ENCODE peak calls at places on chromosome 21, in five cellular contexts. V is PC-3, W is AG04449, C is ascending aorta, U is upper lobe of left lung. M is an unnamed sample.

GRCh38 chr21:22314963-22315362 is 1316.8 kb downstream of the NCAM2 start:
- DNase-seq in V (no peak), W (no peak), C (no peak), U (no peak), M (no peak)

GRCh38 chr21:22561946-22562345 is 1563.7 kb downstream of the NCAM2 start:
- DNase-seq in V (no peak), W (no peak), C (no peak), U (peak; percentile 68), M (no peak)

GRCh38 chr21:44783023-44783696 is 18.5 kb downstream of the UBE2G2 start:
- DNase-seq in V (no peak), W (no peak), C (no peak), U (no peak), M (no peak)

GRCh38 chr21:38769253-38769780 is 36.4 kb upstream of the ETS2 start:
- DNase-seq in V (peak; percentile 30), W (peak; percentile 60), C (no peak), U (no peak), M (no peak)

GRCh38 chr21:31397515-31397926 is 53.5 kb upstream of the TIAM1 start:
- DNase-seq in V (no peak), W (no peak), C (no peak), U (no peak), M (no peak)

GRCh38 chr21:38839683-38840286 is 34.1 kb downstream of the ETS2 start:
- DNase-seq in V (peak; percentile 95), W (peak; percentile 86), C (no peak), U (no peak), M (peak; percentile 39)

GRCh38 chr21:34029724-34030528 is 43.5 kb upstream of the MRPS6 start:
- DNase-seq in V (peak; percentile 31), W (no peak), C (no peak), U (no peak), M (no peak)

GRCh38 chr21:17802568-17802967 is 16.6 kb downstream of the C21orf91 start:
- DNase-seq in V (no peak), W (peak; percentile 87), C (no peak), U (no peak), M (no peak)

GRCh38 chr21:43681650-43682049 is 22.3 kb downstream of the RRP1B start:
- DNase-seq in V (peak; percentile 43), W (no peak), C (no peak), U (no peak), M (no peak)

GRCh38 chr21:15687208-15687607 is 42.6 kb upstream of the USP25 start:
- DNase-seq in V (peak; percentile 32), W (no peak), C (no peak), U (no peak), M (no peak)

DNA sequence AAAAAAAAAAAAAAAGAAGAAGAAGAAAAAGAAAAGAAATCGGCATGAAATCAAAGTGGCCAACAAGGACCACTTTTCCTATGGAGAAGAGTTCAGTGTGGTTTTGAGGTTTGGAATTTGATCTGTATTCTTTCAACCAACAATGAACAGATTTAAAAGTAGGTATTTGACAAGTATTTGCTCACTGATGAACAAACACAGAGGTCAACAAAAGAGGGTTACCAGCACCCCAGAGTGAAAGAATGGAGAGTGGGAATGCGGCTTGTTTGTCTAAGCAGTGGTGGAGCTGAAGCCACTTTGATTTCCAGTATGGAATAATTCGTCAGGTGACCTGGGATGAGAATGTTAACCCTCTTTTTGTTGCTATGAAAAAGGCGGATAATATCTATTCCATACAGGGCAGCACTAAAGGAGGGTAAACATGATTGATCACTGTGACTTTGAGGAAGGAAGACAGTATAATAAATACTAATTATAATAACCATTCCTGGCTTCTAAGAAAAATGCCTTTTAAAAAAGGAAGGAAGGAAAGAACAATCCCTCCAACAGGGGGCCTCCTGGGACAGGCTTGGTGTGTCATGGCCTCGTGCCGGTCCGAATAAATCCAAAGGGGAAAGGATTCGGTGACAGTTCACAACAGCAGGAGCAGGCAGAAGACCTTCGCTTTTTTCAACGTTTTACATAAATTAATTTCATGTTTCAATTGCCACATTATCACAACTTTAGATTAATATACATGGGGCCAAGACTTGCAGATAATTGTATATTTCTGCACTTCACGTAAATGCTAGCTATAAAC is 37.2 kb upstream of the SIM2 start:
- DNase-seq in V (peak; percentile 75), W (no peak), C (no peak), U (no peak), M (no peak)
- TF ChIP-seq CTCF in V (peak; percentile 88), W (peak; percentile 47), C (no peak), U (peak; percentile 30), M (peak; percentile 64)

DNA sequence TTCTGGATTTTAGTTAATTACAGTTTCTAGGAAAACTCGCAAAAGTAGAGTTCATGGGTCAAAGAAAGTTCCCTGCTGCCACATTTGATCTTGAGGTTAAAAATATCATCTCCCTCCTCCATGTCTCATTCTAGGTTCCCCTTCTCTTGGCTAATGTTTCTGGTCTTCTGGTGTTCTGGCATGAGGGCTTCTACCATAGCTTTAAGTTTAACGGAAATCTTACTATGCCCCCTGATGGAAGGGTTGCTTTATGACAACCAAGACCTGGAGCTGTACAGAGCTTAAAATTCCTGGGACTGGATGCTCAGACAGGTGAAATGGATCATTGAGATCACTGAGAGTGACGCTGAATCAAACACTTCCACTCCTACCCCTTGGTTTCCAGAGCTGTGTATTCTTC is 1881.7 kb downstream of the MRPL39 start:
- DNase-seq in V (peak; percentile 18), W (no peak), C (no peak), U (no peak), M (no peak)
- TF ChIP-seq CTCF in V (peak; percentile 30), W (no peak), C (no peak), U (no peak), M (no peak)

GRCh38 chr21:41387824-41388223 is 26.0 kb downstream of the MX2 start:
- DNase-seq in V (no peak), W (no peak), C (no peak), U (no peak), M (no peak)
- TF ChIP-seq CTCF in V (no peak), W (no peak), C (no peak), U (no peak), M (no peak)

GRCh38 chr21:29092102-29092959 is 18.9 kb upstream of the CCT8 start:
- DNase-seq in V (no peak), W (no peak), C (no peak), U (no peak), M (no peak)
- TF ChIP-seq CTCF in V (no peak), W (peak; percentile 19), C (no peak), U (no peak), M (no peak)

GRCh38 chr21:28663111-28663693 is 329.5 kb downstream of the LTN1 start:
- DNase-seq in V (no peak), W (no peak), C (no peak), U (no peak), M (no peak)
- TF ChIP-seq CTCF in V (no peak), W (no peak), C (peak; percentile 25), U (no peak), M (no peak)

GRCh38 chr21:26491663-26492062 is 81.4 kb downstream of the CYYR1 start:
- DNase-seq in V (no peak), W (no peak), C (no peak), U (no peak), M (no peak)

GRCh38 chr21:26487981-26488480 is 85.1 kb downstream of the CYYR1 start:
- DNase-seq in V (no peak), W (no peak), C (no peak), U (no peak), M (no peak)

GRCh38 chr21:26490771-26491170 is 82.3 kb downstream of the CYYR1 start:
- DNase-seq in V (peak; percentile 24), W (no peak), C (no peak), U (no peak), M (no peak)

GRCh38 chr21:26495283-26495849 is 77.7 kb downstream of the CYYR1 start:
- DNase-seq in V (no peak), W (no peak), C (no peak), U (no peak), M (no peak)

DNA sequence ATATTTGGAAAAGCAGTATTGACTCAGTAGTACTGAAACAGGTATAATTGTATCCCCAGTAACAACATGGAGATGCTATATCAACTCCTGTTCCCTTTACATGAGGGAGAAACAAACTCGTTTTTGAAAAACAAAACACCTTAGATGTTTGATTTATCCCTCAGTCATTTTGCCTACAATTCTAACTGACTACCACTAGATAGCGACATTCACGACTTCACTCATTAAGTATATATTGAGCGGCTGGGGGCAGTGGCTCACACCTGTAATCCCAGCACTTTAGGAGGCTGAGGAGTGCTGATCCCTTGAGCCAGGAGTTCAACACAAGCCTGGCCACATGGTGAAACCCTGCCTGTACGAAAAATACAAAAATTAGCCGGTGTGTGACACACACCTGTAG is 83.3 kb downstream of the CYYR1 start:
- DNase-seq in V (no peak), W (no peak), C (no peak), U (no peak), M (no peak)
- TF ChIP-seq CTCF in V (peak; percentile 44), W (no peak), C (no peak), U (no peak), M (peak; percentile 37)